ENCODE peak calls at places on chromosomes 4 and X, in ten cellular contexts. Q is Caco-2, M is uterus, C is upper lobe of left lung, D is HepG2, J is heart right ventricle, X is right lobe of liver, R is IMR-90, A is upper lobe of right lung, Y is tibial artery. P is an unnamed sample. For H3K27me3, the result is how much of the 10 kb centered on the place peaks cover.

GRCh38 chr4:46484881-46485280 is 95.0 kb upstream of the GABRA2 start:
- DNase-seq in A (no peak), D (no peak), M (no peak), C (no peak), Q (no peak), R (peak), J (no peak), Y (no peak), X (no peak), P (no peak)

GRCh38 chrX:148567229-148567628 is 66.8 kb downstream of the AFF2 start:
- DNase-seq in M (no peak), Y (no peak), D (no peak), C (no peak), Q (no peak), R (peak), A (no peak), J (no peak), X (no peak), P (no peak)

GRCh38 chr4:36269116-36269515 is 12.3 kb upstream of the DTHD1 start:
- DNase-seq in R (no peak), A (no peak), D (no peak), M (no peak), J (no peak), Q (no peak), C (no peak), Y (no peak), X (no peak), P (no peak)

GRCh38 chr4:99868126-99868596 is 26.1 kb downstream of the LAMTOR3 start:
- DNase-seq in Q (no peak), M (no peak), Y (no peak), R (peak), C (no peak), X (no peak), D (no peak), A (no peak), J (no peak), P (no peak)

GRCh38 chr4:35559559-35560365 is 684.6 kb downstream of the ARAP2 start:
- DNase-seq in D (no peak), J (no peak), C (no peak), A (peak), R (no peak), M (no peak), Q (peak), Y (no peak), X (no peak), P (no peak)

GRCh38 chr4:15906024-15906443 is 32.5 kb downstream of the FGFBP1 start:
- DNase-seq in A (peak), Y (no peak), R (no peak), J (no peak), D (no peak), X (peak), M (no peak), Q (peak), C (peak), P (no peak)

GRCh38 chrX:131262738-131263679 is 26.1 kb downstream of the IGSF1 start:
- DNase-seq in Y (no peak), A (no peak), J (peak), Q (peak), M (no peak), R (no peak), C (no peak), X (peak), D (peak), P (no peak)

GRCh38 chr4:170138580-170139194 is 48.9 kb upstream of the AADAT start:
- DNase-seq in A (peak), Q (peak), Y (peak), X (peak), M (peak), R (peak), C (peak), D (peak), J (peak), P (peak)

GRCh38 chr4:151541438-151542071 is 132.6 kb downstream of the FHIP1A start:
- DNase-seq in C (no peak), J (no peak), M (peak), R (peak), X (no peak), Y (no peak), D (no peak), A (no peak), Q (no peak), P (no peak)

GRCh38 chr4:162682651-162683050 is 484.0 kb downstream of the NAF1 start:
- DNase-seq in Q (no peak), C (no peak), X (no peak), J (no peak), M (no peak), R (no peak), D (no peak), A (no peak), Y (no peak), P (no peak)

GRCh38 chr4:124321370-124321769 is 391.2 kb downstream of the ANKRD50 start:
- DNase-seq in J (no peak), C (no peak), D (no peak), A (no peak), M (no peak), R (peak), Y (no peak), Q (no peak), X (no peak), P (no peak)

GRCh38 chr4:124325676-124326075 is 386.9 kb downstream of the ANKRD50 start:
- DNase-seq in J (no peak), C (no peak), Q (no peak), R (no peak), M (no peak), A (no peak), Y (no peak), D (no peak), X (no peak), P (no peak)

GRCh38 chr4:124318292-124318691 is 394.2 kb downstream of the ANKRD50 start:
- DNase-seq in C (no peak), Y (no peak), R (no peak), Q (no peak), D (no peak), X (no peak), J (no peak), M (no peak), A (no peak), P (no peak)

DNA sequence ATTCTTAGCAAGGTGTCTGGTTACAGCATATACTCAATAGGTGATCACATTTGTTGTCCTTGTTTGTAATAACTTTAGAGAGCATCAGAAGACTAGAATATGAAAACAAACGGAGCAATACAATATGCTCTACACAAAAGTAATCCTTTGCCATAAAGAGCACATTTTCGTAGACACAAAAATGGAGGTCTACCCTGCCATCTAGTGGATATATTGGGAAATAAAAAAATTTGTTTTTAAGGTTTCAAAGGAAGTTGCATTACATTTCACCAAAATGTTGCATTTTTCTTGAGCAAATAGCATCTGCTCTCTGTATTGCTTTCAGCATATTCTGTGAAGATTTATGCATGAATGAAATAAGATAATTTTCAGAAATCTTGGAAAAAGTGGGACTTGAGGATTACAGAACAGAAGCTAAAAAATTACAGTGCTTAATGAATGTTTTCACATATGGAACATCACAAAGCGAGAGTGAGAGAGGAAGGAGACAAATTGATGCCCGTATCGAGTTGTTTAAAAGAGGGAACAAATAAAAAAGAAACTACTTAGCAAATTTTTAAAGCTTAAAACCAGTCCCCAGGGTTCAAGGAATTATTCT is 390.2 kb downstream of the ANKRD50 start:
- DNase-seq in C (no peak), D (peak), Q (peak), X (no peak), J (no peak), Y (no peak), R (peak), A (no peak), M (no peak), P (no peak)
- TF ChIP-seq CTCF in C (no peak), D (peak), Q (peak), X (peak), J (peak), Y (peak), R (peak), A (peak), M (peak), P (peak)

GRCh38 chrX:70022608-70023007 is 27.1 kb downstream of the AWAT2 start:
- DNase-seq in C (no peak), D (no peak), Y (no peak), J (no peak), M (no peak), X (no peak), R (no peak), A (no peak), Q (no peak), P (no peak)

GRCh38 chrX:70026851-70027200 is 22.9 kb downstream of the AWAT2 start:
- DNase-seq in X (no peak), Y (no peak), Q (no peak), J (no peak), C (no peak), A (no peak), M (no peak), R (no peak), D (no peak), P (no peak)

GRCh38 chrX:70026112-70026850 is 23.5 kb downstream of the AWAT2 start:
- DNase-seq in A (no peak), R (peak), J (no peak), Q (no peak), X (no peak), Y (no peak), C (no peak), M (no peak), D (no peak), P (no peak)

GRCh38 chrX:70029790-70030189 is 19.9 kb downstream of the AWAT2 start:
- DNase-seq in R (no peak), A (no peak), X (no peak), D (no peak), Y (no peak), Q (no peak), M (no peak), J (no peak), C (no peak), P (no peak)

DNA sequence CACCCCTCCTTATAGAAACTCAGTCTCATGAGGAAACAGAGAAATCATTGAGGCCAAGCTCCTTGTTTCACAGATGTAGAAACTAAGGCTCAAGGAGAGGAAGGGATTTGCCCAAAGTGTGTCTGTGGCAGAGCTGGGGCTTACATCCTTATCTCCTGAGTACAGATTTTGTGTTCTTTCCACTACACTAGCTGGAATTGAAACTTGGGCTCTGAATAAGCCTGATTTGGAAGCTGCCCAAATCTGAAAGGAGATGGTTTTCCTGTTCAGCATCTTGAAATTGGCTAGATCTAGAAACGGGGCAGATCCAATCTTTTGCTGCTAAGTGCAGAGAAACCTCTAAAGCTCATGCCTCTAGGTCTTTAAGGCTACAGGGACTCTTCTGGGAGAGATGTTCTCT is 24.3 kb downstream of the AWAT2 start:
- DNase-seq in Q (no peak), R (peak), M (no peak), A (no peak), J (no peak), Y (no peak), D (no peak), X (no peak), C (no peak), P (no peak)
- H3K4me3 ChIP-seq in Q (no peak), R (no peak), M (no peak), A (no peak), J (no peak), Y (no peak), D (no peak), X (no peak), C (no peak), P (no peak)

DNA sequence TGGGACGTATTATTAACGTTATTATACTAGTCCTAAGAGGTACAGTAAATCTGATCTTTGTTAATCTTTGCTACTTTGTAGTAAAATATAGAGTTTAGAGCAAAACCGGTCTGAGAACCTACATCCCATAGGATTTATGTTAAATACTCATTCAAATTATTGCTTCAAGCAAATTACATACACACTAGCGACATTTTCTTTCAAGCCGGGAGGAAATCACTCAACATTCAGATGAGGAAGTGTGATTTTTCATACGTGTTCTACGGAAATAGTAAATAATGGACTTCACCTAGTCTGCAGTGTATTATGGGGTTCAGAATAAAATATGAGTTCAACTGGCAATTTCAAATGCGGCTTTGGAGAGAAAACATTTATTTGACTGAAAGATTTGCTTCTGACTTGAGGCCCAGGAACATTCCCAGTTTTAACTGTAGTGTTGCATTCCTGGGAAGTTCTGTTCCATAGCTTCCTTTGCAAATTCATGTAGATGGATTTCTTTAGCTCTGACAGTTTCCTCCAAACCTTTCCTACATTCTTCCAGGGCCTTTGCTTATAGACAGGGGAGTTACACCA is 5.2 kb upstream of the HAND2 start:
- DNase-seq in D (no peak), X (no peak), Q (no peak), J (no peak), C (no peak), Y (no peak), M (no peak), R (no peak), A (no peak), P (no peak)
- H3K27me3 ChIP-seq in D (half or more), X (under half), Q (under half), J (under half), C (half or more), Y (under half), M (under half), R (half or more), A (half or more), P (half or more)

GRCh38 chr4:43048570-43048969 is 156.1 kb downstream of the GRXCR1 start:
- DNase-seq in M (no peak), D (no peak), J (no peak), Q (no peak), Y (no peak), R (no peak), C (no peak), X (no peak), A (no peak), P (no peak)
- TF ChIP-seq CTCF in M (no peak), D (no peak), J (no peak), Q (no peak), Y (no peak), R (peak), C (no peak), X (no peak), A (no peak), P (no peak)

GRCh38 chrX:74422576-74423288 is 1.4 kb downstream of the SLC16A2 start:
- DNase-seq in C (peak), Q (no peak), R (peak), Y (peak), M (peak), J (peak), D (peak), X (peak), A (peak), P (peak)
- H3K4me3 ChIP-seq in C (no peak), Q (no peak), R (peak), Y (peak), M (peak), J (peak), D (peak), X (peak), A (peak), P (peak)

GRCh38 chr4:58111818-58112217 is 1001.6 kb upstream of the IGFBP7 start:
- DNase-seq in R (no peak), J (no peak), Y (no peak), X (no peak), C (no peak), A (no peak), Q (no peak), D (no peak), M (no peak), P (no peak)

DNA sequence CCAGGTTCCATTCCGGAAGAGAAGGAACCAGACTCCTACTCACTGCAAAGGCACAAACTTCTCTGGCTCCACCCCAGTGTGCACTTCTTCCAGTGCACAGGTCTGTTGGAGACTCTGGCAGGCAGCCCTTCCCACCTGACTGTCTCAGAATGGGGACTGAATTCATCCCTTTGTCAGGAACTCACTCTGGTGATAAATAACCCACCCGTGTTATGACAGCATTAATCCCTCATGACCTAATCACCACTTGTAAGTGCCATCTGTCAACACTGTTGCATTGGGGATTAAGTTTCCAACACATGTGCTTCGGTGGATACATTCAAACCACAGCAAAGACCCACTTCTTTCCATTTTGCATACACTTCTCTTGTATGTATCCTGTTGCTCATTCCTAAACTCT is 1002.9 kb upstream of the IGFBP7 start:
- DNase-seq in X (no peak), A (no peak), C (no peak), R (no peak), D (no peak), M (no peak), Q (no peak), Y (no peak), J (no peak), P (no peak)
- H3K27me3 ChIP-seq in X (under half), A (under half), C (under half), R (under half), D (under half), M (under half), Q (under half), Y (under half), J (under half), P (under half)

DNA sequence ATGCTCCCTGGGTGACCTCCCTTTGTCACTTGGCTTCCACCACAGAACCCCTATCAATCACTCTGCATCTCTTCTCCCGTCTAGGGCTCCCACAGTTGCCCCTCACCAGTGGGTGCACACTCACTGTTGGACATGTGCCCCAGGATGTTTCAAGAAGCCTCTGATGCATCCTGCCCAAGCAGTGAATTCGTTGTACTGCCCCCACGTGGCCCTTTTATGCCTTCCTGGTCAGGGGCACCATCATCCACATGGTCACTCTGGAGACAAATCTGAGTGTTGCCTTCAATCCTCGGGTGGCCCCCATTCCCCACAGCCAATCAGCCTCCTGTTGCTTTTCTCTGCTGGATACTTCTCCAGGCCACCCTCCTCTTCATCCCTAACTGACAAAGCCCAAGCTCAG is 12.2 kb downstream of the ITIH6 start:
- DNase-seq in Q (peak), D (peak), X (no peak), Y (no peak), M (no peak), R (no peak), C (no peak), J (no peak), A (no peak), P (no peak)
- TF ChIP-seq CTCF in Q (no peak), D (peak), X (peak), Y (no peak), M (no peak), R (no peak), C (no peak), J (no peak), A (no peak), P (no peak)

P was measured in gastrocnemius medialis.